ENCODE peak calls at places on chromosome 9, in seven cellular contexts. O is suprapubic skin, F is sigmoid colon, J is stomach, M is A549, U is tibial nerve, R is transverse colon. E is an unnamed sample.

GRCh38 chr9:109251080-109251775 is 69.6 kb downstream of the EPB41L4B start:
- DNase-seq in O (no peak), F (no peak), J (peak; percentile 82), M (peak; percentile 83), U (no peak), R (peak; percentile 70), E (peak; percentile 43)

GRCh38 chr9:131382850-131383729 is 10.8 kb upstream of the PRRC2B start:
- DNase-seq in O (no peak), F (peak; percentile 87), J (peak; percentile 77), M (peak; percentile 72), U (no peak), R (no peak), E (peak; percentile 66)

GRCh38 chr9:128473104-128473503 is 17.3 kb downstream of the ODF2 start:
- DNase-seq in O (no peak), F (no peak), J (no peak), M (no peak), U (no peak), R (no peak), E (no peak)

GRCh38 chr9:17291766-17292165 is 156.9 kb downstream of the CNTLN start:
- DNase-seq in O (no peak), F (no peak), J (no peak), M (no peak), U (no peak), R (no peak), E (no peak)

GRCh38 chr9:71768388-71769174 is at the start of gene CEMIP2:
- DNase-seq in O (peak; percentile 93), F (peak; percentile 95), J (peak; percentile 93), M (peak; percentile 89), U (peak; percentile 71), R (peak; percentile 94), E (peak; percentile 92)

GRCh38 chr9:82342046-82342445 is 353.5 kb downstream of the SPATA31D1 start:
- DNase-seq in O (no peak), F (no peak), J (no peak), M (no peak), U (no peak), R (no peak), E (no peak)

GRCh38 chr9:134473353-134474057 is 147.2 kb downstream of the RXRA start:
- DNase-seq in O (no peak), F (no peak), J (no peak), M (no peak), U (no peak), R (no peak), E (no peak)

GRCh38 chr9:27053369-27054057 is 48.0 kb upstream of the LRRC19 start:
- DNase-seq in O (no peak), F (no peak), J (no peak), M (peak; percentile 32), U (no peak), R (no peak), E (no peak)

GRCh38 chr9:73131376-73131775 is 20.3 kb upstream of the ANXA1 start:
- DNase-seq in O (no peak), F (no peak), J (no peak), M (no peak), U (no peak), R (no peak), E (no peak)

GRCh38 chr9:10045598-10045997 is 567.2 kb downstream of the PTPRD start:
- DNase-seq in O (no peak), F (no peak), J (no peak), M (peak; percentile 10), U (no peak), R (no peak), E (no peak)

GRCh38 chr9:136629001-136629878 is 33.5 kb upstream of the EGFL7 start:
- DNase-seq in O (no peak), F (no peak), J (no peak), M (no peak), U (no peak), R (peak; percentile 46), E (no peak)

GRCh38 chr9:72441296-72442211 is 76.5 kb upstream of the ZFAND5 start:
- DNase-seq in O (no peak), F (no peak), J (no peak), M (peak; percentile 40), U (no peak), R (no peak), E (no peak)

GRCh38 chr9:6055213-6055612 is 39.8 kb upstream of the RANBP6 start:
- DNase-seq in O (no peak), F (no peak), J (peak; percentile 49), M (peak; percentile 91), U (no peak), R (peak; percentile 22), E (no peak)

GRCh38 chr9:87672586-87672985 is 53.3 kb upstream of the CTSL start:
- DNase-seq in O (no peak), F (no peak), J (no peak), M (no peak), U (no peak), R (no peak), E (no peak)

GRCh38 chr9:107175826-107176500 is 107.1 kb upstream of the RAD23B start:
- DNase-seq in O (no peak), F (no peak), J (no peak), M (no peak), U (no peak), R (no peak), E (no peak)

GRCh38 chr9:79353856-79354520 is 217.8 kb upstream of the TLE4 start:
- DNase-seq in O (no peak), F (no peak), J (no peak), M (peak; percentile 27), U (no peak), R (no peak), E (no peak)

GRCh38 chr9:2809692-2810423 is 34.0 kb downstream of the PUM3 start:
- DNase-seq in O (no peak), F (no peak), J (no peak), M (peak; percentile 85), U (no peak), R (no peak), E (peak; percentile 48)

DNA sequence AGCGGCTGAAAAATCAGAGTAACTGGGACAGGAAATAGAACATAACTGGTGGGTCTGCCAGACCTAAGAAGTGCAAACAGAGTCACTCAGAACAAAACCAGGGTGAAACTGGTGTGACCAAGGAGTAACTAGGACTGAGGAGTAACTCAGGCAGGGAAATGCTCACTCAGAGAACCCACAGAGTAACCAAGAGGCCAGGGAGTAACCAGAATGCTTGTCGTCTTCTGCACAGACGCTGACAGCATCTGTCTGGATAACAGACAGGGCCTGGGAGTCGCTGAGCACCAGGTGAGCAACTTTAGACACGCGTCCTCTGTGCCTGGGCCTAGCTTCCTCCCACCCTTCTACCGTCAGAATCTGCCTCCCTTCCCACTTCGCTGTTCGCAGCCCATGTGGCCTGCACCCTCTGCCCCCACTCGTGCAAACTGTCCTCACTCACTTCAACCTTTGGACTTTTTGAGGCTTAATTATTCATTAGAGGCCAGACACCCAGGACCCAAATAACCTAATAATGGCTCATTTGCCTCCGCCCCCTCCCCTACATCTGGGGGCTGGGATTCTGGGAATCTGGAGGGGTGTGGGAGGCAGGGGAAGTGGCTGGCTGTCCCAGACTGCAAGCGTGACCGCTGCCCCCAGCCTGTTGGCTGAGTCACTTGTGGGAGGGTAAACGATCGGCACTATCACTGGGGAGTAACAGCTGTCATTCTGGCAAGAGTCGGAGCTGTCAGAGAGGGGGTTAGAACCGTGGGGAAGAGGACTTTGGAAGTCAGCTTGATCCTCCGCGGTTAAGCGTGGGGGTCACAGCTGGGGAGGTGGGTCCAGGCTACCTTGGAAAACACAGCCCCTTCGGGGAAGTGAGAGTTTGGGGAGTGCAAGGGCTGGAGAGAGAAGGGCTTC is 638 bp downstream of the AQP3 start:
- DNase-seq in O (no peak), F (no peak), J (peak; percentile 52), M (peak; percentile 36), U (no peak), R (peak; percentile 56), E (peak; percentile 62)
- TF ChIP-seq POLR2A in O (no peak), F (no peak), J (no peak), M (no peak), U (no peak), R (no peak), E (no peak)

DNA sequence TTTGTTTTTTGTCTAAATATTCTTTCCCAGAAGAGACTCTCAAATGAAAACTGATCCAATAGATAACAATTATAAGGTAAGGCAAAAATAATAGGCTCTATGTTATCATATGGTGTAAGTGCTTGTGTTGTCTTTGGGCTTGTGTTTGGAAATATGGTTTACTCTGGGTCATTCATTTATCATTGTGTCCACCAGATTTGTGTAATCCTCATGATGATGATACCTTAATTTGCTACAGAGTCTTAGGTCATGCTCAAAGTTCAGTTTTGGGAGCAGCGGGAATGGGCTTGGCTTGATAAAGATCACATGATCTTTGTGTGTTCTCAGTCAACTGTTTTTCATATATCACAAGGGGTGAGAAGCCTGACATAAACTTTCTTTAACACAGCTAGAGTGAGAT is 34.2 kb downstream of the PLPPR1 start:
- DNase-seq in O (no peak), F (no peak), J (no peak), M (no peak), U (no peak), R (no peak), E (no peak)
- TF ChIP-seq EP300 in O (no peak), F (no peak), J (no peak), M (no peak), U (no peak), R (no peak), E (no peak)

DNA sequence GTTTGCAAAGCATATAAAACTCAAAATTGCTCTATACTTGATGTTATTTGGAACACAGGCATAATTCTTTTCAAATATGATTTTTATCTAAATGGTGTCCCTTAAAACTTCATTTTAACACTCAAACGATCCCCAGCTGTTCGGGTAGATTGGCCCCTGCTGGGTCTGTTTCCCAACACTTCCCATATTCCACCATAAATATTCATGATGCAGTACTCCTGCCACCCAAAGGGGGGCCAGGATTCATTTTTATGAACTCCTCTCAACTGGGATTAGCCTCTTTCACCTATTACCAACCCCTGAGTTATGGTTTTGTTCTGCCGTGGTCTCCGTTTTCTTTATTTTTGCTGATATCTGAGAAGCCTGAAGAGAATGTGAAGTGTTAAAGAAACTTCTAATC is 383.9 kb downstream of the DMRT2 start:
- DNase-seq in O (no peak), F (no peak), J (no peak), M (no peak), U (no peak), R (no peak), E (no peak)
- TF ChIP-seq CTCF in O (peak; percentile 16), F (peak; percentile 22), J (no peak), M (no peak), U (no peak), R (peak; percentile 16), E (no peak)

DNA sequence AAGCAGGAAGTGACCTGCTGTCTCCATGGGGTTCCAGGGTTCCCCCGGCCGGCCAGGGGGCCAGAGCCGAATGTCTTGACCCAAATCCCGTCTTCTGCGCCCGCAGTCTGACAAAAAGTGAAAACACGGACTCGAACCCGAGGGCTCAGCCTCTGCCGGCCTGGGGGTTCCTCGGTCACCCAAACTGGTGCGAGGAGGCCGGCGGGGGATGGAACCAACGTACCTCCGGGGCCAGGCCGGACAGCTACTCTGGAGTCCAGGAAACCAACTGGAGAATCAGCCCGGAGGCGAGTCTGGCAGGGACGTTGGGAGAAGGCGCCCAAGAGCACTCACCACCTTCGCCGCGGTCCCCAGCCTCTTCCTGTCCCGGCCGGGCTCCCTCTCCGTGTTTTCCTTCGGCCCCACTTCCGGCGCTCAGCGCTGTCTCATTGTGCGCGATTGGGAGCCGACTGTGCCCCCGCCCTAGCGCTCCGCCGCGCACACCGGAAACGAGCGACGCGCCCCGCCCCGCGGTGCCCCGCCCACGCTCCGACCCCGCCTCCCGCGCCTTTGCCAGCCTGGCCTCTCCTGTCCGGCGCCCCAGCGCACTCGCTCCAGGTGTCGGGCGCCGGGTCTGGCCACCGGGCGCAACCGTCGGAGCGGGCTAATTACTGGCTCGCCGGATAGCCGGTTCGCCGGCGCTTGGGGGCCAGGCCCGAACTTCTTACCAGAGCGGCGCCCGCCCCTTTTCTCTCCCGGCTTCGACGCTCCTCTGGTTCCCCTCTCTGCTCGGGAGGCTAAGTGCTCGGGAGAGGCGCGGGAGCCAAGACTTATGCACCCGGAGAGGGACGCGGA is at the start of gene TUT7:
- DNase-seq in O (peak; percentile 96), F (peak; percentile 97), J (peak; percentile 97), M (peak; percentile 95), U (peak; percentile 91), R (peak; percentile 97), E (peak; percentile 94)
- TF ChIP-seq POLR2A in O (peak; percentile 12), F (peak; percentile 57), J (peak; percentile 43), M (peak; percentile 60), U (peak; percentile 73), R (peak; percentile 85), E (peak; percentile 77)

E was measured in ovary.